ENCODE peak calls at places on chromosomes 3 and 15, in four cellular contexts. Q is H1, O is transverse colon, M is uterus. H is an unnamed sample. For H3K36me3, the result is how much of the 10 kb centered on the place peaks cover.

GRCh38 chr3:117628896-117629295 is 919.3 kb downstream of the TUSC7 start:
- DNase-seq in Q (no peak), O (no peak), M (peak), H (no peak)

GRCh38 chr15:67140078-67140833 is 74.9 kb downstream of the SMAD3 start:
- DNase-seq in Q (no peak), O (no peak), M (no peak), H (no peak)

GRCh38 chr3:41088882-41089281 is 110.4 kb upstream of the CTNNB1 start:
- DNase-seq in Q (no peak), O (no peak), M (no peak), H (no peak)

GRCh38 chr3:124759666-124760401 is 29.6 kb downstream of the UMPS start:
- DNase-seq in Q (no peak), O (no peak), M (no peak), H (no peak)

GRCh38 chr3:45814322-45814721 is 18.0 kb upstream of the SLC6A20 start:
- DNase-seq in Q (no peak), O (no peak), M (no peak), H (no peak)

GRCh38 chr15:95446854-95447253 is 883.6 kb upstream of the NR2F2 start:
- DNase-seq in Q (no peak), O (no peak), M (no peak), H (no peak)

GRCh38 chr3:177364236-177364635 is 167.0 kb upstream of the TBL1XR1 start:
- DNase-seq in Q (no peak), O (no peak), M (no peak), H (no peak)

GRCh38 chr3:30553641-30554316 is 52.6 kb upstream of the TGFBR2 start:
- DNase-seq in Q (no peak), O (no peak), M (no peak), H (no peak)

GRCh38 chr15:66638377-66638776 is 63.7 kb upstream of the SMAD6 start:
- DNase-seq in Q (no peak), O (no peak), M (no peak), H (no peak)

GRCh38 chr3:187994221-187995085 is 159.5 kb upstream of the LPP start:
- DNase-seq in Q (no peak), O (no peak), M (no peak), H (no peak)

GRCh38 chr3:146543461-146544012 is 870 bp downstream of the PLSCR1 start:
- DNase-seq in Q (no peak), O (no peak), M (peak), H (no peak)

GRCh38 chr3:125107861-125108567 is 52.2 kb upstream of the HEG1 start:
- DNase-seq in Q (no peak), O (no peak), M (no peak), H (no peak)

GRCh38 chr3:168212664-168213255 is 117.0 kb upstream of the GOLIM4 start:
- DNase-seq in Q (no peak), O (no peak), M (no peak), H (no peak)

GRCh38 chr3:107525101-107525953 is 2.6 kb downstream of the BBX start:
- DNase-seq in Q (peak), O (peak), M (peak), H (peak)

GRCh38 chr3:158458464-158458863 is 112.5 kb upstream of the MLF1 start:
- DNase-seq in Q (no peak), O (no peak), M (no peak), H (no peak)

GRCh38 chr3:133574260-133574881 is 885 bp downstream of the CDV3 start:
- DNase-seq in Q (peak), O (peak), M (peak), H (peak)

GRCh38 chr3:156644958-156645357 is 29.4 kb upstream of the TIPARP start:
- DNase-seq in Q (no peak), O (no peak), M (no peak), H (no peak)

GRCh38 chr15:58522865-58523264 is 91.1 kb downstream of the LIPC start:
- DNase-seq in Q (no peak), O (no peak), M (no peak), H (peak)

GRCh38 chr3:196042673-196043072 is 39.2 kb downstream of the TFRC start:
- DNase-seq in Q (no peak), O (no peak), M (no peak), H (no peak)

GRCh38 chr3:50532062-50532705 is 28.8 kb upstream of the CACNA2D2 start:
- DNase-seq in Q (no peak), O (no peak), M (no peak), H (no peak)

GRCh38 chr15:38225381-38225780 is 27.3 kb upstream of the SPRED1 start:
- DNase-seq in Q (no peak), O (no peak), M (no peak), H (no peak)

GRCh38 chr3:172877011-172877410 is 126.5 kb downstream of the ECT2 start:
- DNase-seq in Q (no peak), O (no peak), M (no peak), H (no peak)

GRCh38 chr3:71022552-71023335 is 560.8 kb downstream of the FOXP1 start:
- DNase-seq in Q (peak), O (no peak), M (no peak), H (no peak)

GRCh38 chr3:5016218-5017161 is 37.3 kb downstream of the BHLHE40 start:
- DNase-seq in Q (no peak), O (peak), M (no peak), H (peak)

GRCh38 chr15:78244101-78244500 is 9.7 kb upstream of the ACSBG1 start:
- DNase-seq in Q (no peak), O (peak), M (no peak), H (peak)

GRCh38 chr15:68442041-68442440 is 10.1 kb upstream of the ITGA11 start:
- DNase-seq in Q (peak), O (no peak), M (no peak), H (no peak)

GRCh38 chr3:38555149-38555840 is 59.2 kb downstream of the EXOG start:
- DNase-seq in Q (no peak), O (peak), M (no peak), H (no peak)

GRCh38 chr3:177824841-177825240 is 627.6 kb upstream of the TBL1XR1 start:
- DNase-seq in Q (no peak), O (no peak), M (no peak), H (no peak)

GRCh38 chr3:139295040-139295439 is 48.8 kb upstream of the MRPS22 start:
- DNase-seq in Q (no peak), O (no peak), M (no peak), H (no peak)

GRCh38 chr15:78767331-78767951 is 43.8 kb downstream of the ADAMTS7 start:
- DNase-seq in Q (no peak), O (peak), M (no peak), H (no peak)

GRCh38 chr3:45319231-45320085 is 68.9 kb upstream of the LARS2 start:
- DNase-seq in Q (no peak), O (no peak), M (no peak), H (no peak)

GRCh38 chr3:148796799-148797198 is 30.8 kb upstream of the CPB1 start:
- DNase-seq in Q (no peak), O (no peak), M (no peak), H (no peak)

GRCh38 chr15:85443593-85444328 is 63.4 kb downstream of the AKAP13 start:
- DNase-seq in Q (no peak), O (no peak), M (no peak), H (no peak)

GRCh38 chr3:190094201-190094718 is 26.4 kb downstream of the P3H2 start:
- DNase-seq in Q (no peak), O (no peak), M (no peak), H (no peak)

GRCh38 chr3:56985460-56986327 is 74.8 kb upstream of the SPATA12 start:
- DNase-seq in Q (no peak), O (no peak), M (no peak), H (no peak)

GRCh38 chr3:82891028-82891427 is 1129.6 kb upstream of the GBE1 start:
- DNase-seq in Q (no peak), O (no peak), M (no peak), H (no peak)

GRCh38 chr15:79185199-79185598 is 94.6 kb upstream of the RASGRF1 start:
- DNase-seq in Q (peak), O (no peak), M (no peak), H (no peak)

GRCh38 chr3:9231006-9231405 is 18.4 kb downstream of the SRGAP3 start:
- DNase-seq in Q (no peak), O (no peak), M (no peak), H (no peak)

GRCh38 chr3:3800685-3801509 is 1.7 kb downstream of the LRRN1 start:
- DNase-seq in Q (peak), O (no peak), M (peak), H (peak)

GRCh38 chr3:141950572-141951493 is 74.4 kb downstream of the ATP1B3 start:
- DNase-seq in Q (peak), O (no peak), M (no peak), H (peak)

GRCh38 chr3:141959531-141959920 is 83.1 kb downstream of the ATP1B3 start:
- DNase-seq in Q (no peak), O (no peak), M (no peak), H (no peak)

GRCh38 chr3:141959921-141960554 is 83.6 kb downstream of the ATP1B3 start:
- DNase-seq in Q (no peak), O (no peak), M (no peak), H (no peak)

GRCh38 chr3:141952611-141953010 is 76.2 kb downstream of the ATP1B3 start:
- DNase-seq in Q (no peak), O (no peak), M (no peak), H (no peak)

GRCh38 chr3:141955163-141955562 is 78.7 kb downstream of the ATP1B3 start:
- DNase-seq in Q (no peak), O (no peak), M (no peak), H (no peak)
- TF ChIP-seq CTCF in Q (no peak), O (no peak), M (no peak), H (no peak)

DNA sequence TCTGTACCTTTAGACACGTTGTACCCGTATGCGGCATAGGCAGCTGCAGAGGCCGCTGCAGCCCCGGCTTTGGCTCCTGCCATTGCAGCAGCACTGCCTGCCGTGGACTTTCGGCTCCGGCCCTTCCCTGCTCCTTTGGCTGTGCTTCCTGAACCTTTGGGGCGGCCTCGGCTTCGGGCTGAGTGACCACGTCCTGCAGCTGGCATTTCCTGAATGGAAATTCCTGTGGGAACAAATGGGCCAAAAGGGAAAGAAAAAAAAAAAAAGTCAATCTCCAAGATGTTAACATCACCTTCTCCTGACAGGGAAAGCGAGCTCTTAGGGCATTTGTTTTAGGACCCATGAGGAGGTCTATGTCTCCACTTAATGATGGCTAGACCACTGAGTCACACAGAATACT is 29.6 kb downstream of the CHAC1 start:
- DNase-seq in Q (no peak), O (no peak), M (no peak), H (no peak)
- H3K36me3 ChIP-seq in Q (half or more), O (under half), M (under half), H (under half)

DNA sequence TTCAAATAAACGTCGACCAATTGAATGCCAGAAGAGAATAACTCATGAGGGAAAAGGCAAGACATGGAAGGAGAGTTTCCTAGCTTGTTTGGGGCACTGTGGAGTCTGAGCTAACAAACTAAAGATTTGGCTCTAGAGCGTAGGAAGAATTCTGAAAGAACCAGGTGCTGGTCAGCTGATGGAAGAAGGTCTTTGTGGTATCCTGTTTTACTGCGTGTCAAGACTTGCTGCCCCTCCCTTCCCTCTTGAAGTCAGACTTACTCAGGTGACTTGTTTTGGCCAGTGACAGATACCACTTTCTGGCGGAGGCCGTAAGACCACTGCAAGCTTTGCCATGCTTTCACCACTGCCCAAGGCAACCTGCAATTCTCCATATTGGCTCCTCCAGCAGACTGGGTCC is 673 bp upstream of the HCLS1 start:
- DNase-seq in Q (no peak), O (peak), M (no peak), H (no peak)
- TF ChIP-seq POLR2A in Q (no peak), O (no peak), M (no peak), H (no peak)

DNA sequence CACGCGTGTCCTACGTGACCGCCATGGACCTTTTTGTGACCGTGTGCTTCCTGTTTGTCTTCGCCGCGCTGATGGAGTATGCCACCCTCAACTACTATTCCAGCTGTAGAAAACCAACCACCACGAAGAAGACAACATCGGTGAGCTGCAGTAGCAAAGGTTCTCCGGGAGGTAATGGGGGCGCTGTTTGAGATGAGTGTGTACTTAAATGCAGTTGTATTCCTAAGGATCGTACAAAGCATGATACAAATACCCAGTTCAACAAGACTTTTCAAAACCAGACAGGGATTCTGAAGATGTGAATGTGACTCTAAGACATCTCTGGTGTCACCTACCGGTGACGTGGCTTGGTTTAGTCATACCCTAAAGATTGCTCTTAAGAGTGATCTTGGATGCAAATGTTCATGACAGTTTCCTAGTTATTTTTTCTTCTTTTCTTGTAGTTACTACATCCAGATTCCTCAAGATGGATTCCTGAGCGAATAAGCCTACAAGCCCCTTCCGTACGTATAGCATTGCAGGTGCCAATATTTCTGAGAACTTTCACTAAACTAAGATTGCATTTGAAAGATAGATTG is 556.6 kb downstream of the GABRG3 start:
- DNase-seq in Q (no peak), O (no peak), M (no peak), H (no peak)
- TF ChIP-seq CTCF in Q (peak), O (no peak), M (no peak), H (no peak)

GRCh38 chr15:39591141-39591895 is 10.4 kb downstream of the THBS1 start:
- DNase-seq in Q (no peak), O (peak), M (no peak), H (no peak)
- H3K36me3 ChIP-seq in Q (half or more), O (under half), M (under half), H (under half)

GRCh38 chr3:127762077-127762786 is 60.1 kb downstream of the MGLL start:
- DNase-seq in Q (no peak), O (peak), M (no peak), H (peak)
- TF ChIP-seq POLR2A in Q (no peak), O (no peak), M (no peak), H (no peak)